ENCODE peak calls at places on chromosomes 3 and 15, in five cellular contexts. E, H, A, G and J are unnamed samples.

GRCh38 chr3:67580430-67581000 is 73.9 kb downstream of the SUCLG2 start:
- DNase-seq in H (no peak), E (no peak), G (no peak), A (no peak), J (no peak)

GRCh38 chr15:67967871-67968423 is 86.2 kb upstream of the PIAS1 start:
- DNase-seq in A (peak), E (no peak), H (peak), G (peak), J (peak)

GRCh38 chr15:29183071-29183831 is 86.4 kb downstream of the NSMCE3 start:
- DNase-seq in H (no peak), E (no peak), A (no peak), G (no peak), J (peak)

GRCh38 chr3:74630602-74631001 is 16.1 kb upstream of the CNTN3 start:
- DNase-seq in G (peak), E (no peak), H (no peak), A (no peak), J (peak)

GRCh38 chr15:26311710-26312236 is 448.6 kb upstream of the ATP10A start:
- DNase-seq in H (no peak), G (no peak), A (no peak), E (no peak), J (no peak)

GRCh38 chr3:81339040-81339845 is 422.2 kb downstream of the GBE1 start:
- DNase-seq in G (peak), A (no peak), H (no peak), E (no peak), J (peak)

GRCh38 chr3:46897829-46898320 is 20.4 kb downstream of the PTH1R start:
- DNase-seq in A (no peak), E (no peak), G (no peak), H (no peak), J (no peak)

GRCh38 chr3:113638910-113639309 is 57.5 kb downstream of the USF3 start:
- DNase-seq in H (no peak), G (no peak), A (no peak), E (no peak), J (no peak)

GRCh38 chr3:109804697-109805096 is 467.4 kb upstream of the DPPA4 start:
- DNase-seq in E (no peak), G (no peak), A (no peak), H (no peak), J (no peak)

GRCh38 chr3:7144696-7145308 is 283.9 kb downstream of the GRM7 start:
- DNase-seq in A (no peak), G (no peak), H (peak), E (no peak), J (peak)

GRCh38 chr15:92421980-92422379 is 28.3 kb downstream of the ST8SIA2 start:
- DNase-seq in E (no peak), G (peak), H (no peak), A (no peak), J (peak)

GRCh38 chr15:55742927-55743614 is at the start of gene PRTG:
- DNase-seq in A (no peak), H (peak), E (no peak), G (peak), J (peak)

GRCh38 chr3:187025656-187026320 is 95.5 kb downstream of the ST6GAL1 start:
- DNase-seq in H (no peak), A (no peak), G (no peak), E (no peak), J (no peak)